ENCODE peak calls at places on chromosome 21, in four cellular contexts. Z, I, G and T are unnamed samples.
A peak's percentile ranks its signal among the peaks of the same experiment; 100 is the strongest.

GRCh38 chr21:44958471-44959191 is 18.8 kb downstream of the SLX9 start:
- DNase-seq in Z (no peak), I (peak; percentile 61), G (no peak), T (peak; percentile 51)

GRCh38 chr21:46027855-46028493 is 46.4 kb downstream of the COL6A1 start:
- DNase-seq in Z (no peak), I (no peak), G (no peak), T (peak; percentile 93)

GRCh38 chr21:28142692-28143091 is 850.0 kb downstream of the LTN1 start:
- DNase-seq in Z (peak; percentile 53), I (no peak), G (no peak), T (peak; percentile 70)

GRCh38 chr21:45871616-45872236 is 109.8 kb upstream of the COL6A1 start:
- DNase-seq in Z (no peak), I (no peak), G (no peak), T (no peak)

GRCh38 chr21:15132781-15133180 is 68.0 kb upstream of the NRIP1 start:
- DNase-seq in Z (no peak), I (no peak), G (no peak), T (no peak)

GRCh38 chr21:31571879-31572278 is 87.6 kb upstream of the SOD1 start:
- DNase-seq in Z (no peak), I (no peak), G (peak; percentile 87), T (no peak)

GRCh38 chr21:38477241-38477640 is 21.0 kb downstream of the ERG start:
- DNase-seq in Z (no peak), I (no peak), G (peak; percentile 14), T (peak; percentile 95)

GRCh38 chr21:40349591-40349990 is 482.4 kb downstream of the PCP4 start:
- DNase-seq in Z (no peak), I (no peak), G (no peak), T (no peak)

GRCh38 chr21:41426656-41427311 is 745 bp downstream of the MX1 start:
- DNase-seq in Z (no peak), I (no peak), G (no peak), T (no peak)

DNA sequence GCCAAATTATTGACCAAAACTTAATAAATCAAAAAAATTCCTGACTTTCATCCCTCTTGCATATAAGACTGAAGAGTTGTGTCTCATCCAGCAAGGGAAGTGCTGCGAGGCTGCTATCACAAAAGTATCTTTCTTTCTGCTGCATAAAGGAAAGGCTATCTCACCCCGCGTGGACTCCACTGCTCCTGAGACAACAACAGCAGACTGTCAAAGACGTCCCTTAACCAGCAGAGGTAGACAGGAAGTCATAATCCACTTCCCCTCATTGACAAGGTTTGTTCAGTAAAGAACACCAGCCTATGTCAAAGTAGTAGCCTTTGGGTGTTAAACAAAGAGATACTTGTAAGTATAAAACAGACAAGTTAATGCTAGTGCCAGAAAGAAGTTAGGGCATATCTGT is 29.4 kb downstream of the VPS26C start:
- DNase-seq in Z (no peak), I (no peak), G (no peak), T (no peak)
- H3K9ac ChIP-seq in Z (no peak overlapping the region), I (no peak overlapping the region), G (no peak overlapping the region), T (no peak overlapping the region)

GRCh38 chr21:43209575-43210453 is 41.0 kb downstream of the CRYAA start:
- DNase-seq in Z (no peak), I (no peak), G (no peak), T (peak; percentile 88)
- H3K4me2 ChIP-seq in Z (no peak overlapping the region), I (no peak overlapping the region), G (no peak overlapping the region), T (no peak overlapping the region)

GRCh38 chr21:26096494-26096893 is 74.1 kb downstream of the APP start:
- DNase-seq in Z (no peak), I (no peak), G (no peak), T (no peak)
- H3K4me1 ChIP-seq in Z (peaks cover 23% of the 10 kb centered on the region), I (peaks cover 3% of the 10 kb centered on the region), G (no peaks in the 10 kb centered on the region), T (no peaks in the 10 kb centered on the region)

GRCh38 chr21:35222021-35222420 is 172.9 kb upstream of the RUNX1 start:
- DNase-seq in Z (no peak), I (no peak), G (peak; percentile 47), T (no peak)
- H3K9ac ChIP-seq in Z (no peak overlapping the region), I (no peak overlapping the region), G (no peak overlapping the region), T (no peak overlapping the region)

GRCh38 chr21:16829532-16829931 is 683.3 kb upstream of the CXADR start:
- DNase-seq in Z (no peak), I (no peak), G (no peak), T (no peak)
- H3K4me2 ChIP-seq in Z (no peak overlapping the region), I (no peak overlapping the region), G (no peak overlapping the region), T (no peak overlapping the region)

DNA sequence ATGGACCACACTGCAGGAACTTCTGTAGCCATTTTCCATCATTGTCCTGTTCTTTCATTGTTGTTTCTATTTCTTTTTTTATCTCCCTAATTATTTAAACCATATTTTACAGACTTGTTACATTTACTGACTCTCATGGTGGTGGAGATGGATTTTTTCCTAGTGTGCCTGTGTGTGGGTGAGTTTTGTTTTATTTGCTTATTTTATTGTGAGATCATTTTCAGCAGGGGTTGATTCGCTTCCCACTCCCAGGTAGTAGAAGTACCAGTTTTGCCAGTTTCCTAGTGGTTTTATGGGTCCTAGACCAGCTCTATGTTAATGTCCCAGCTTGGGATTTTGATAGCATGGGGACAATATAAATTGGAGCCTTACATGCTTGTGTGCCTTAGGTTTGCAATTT is 80.0 kb upstream of the BACH1 start:
- DNase-seq in Z (no peak), I (no peak), G (no peak), T (no peak)
- H3K4me1 ChIP-seq in Z (peaks cover 14% of the 10 kb centered on the region), I (no peaks in the 10 kb centered on the region), G (no peaks in the 10 kb centered on the region), T (no peaks in the 10 kb centered on the region)

GRCh38 chr21:26064506-26064905 is 106.1 kb downstream of the APP start:
- DNase-seq in Z (no peak), I (no peak), G (no peak), T (no peak)

GRCh38 chr21:26070822-26071425 is 99.6 kb downstream of the APP start:
- DNase-seq in Z (no peak), I (no peak), G (no peak), T (peak; percentile 55)

GRCh38 chr21:26068776-26069175 is 101.8 kb downstream of the APP start:
- DNase-seq in Z (no peak), I (no peak), G (no peak), T (no peak)

GRCh38 chr21:26070121-26070520 is 100.4 kb downstream of the APP start:
- DNase-seq in Z (no peak), I (no peak), G (no peak), T (no peak)

GRCh38 chr21:26067836-26068401 is 102.7 kb downstream of the APP start:
- DNase-seq in Z (no peak), I (no peak), G (no peak), T (no peak)
- H3K9ac ChIP-seq in Z (no peak overlapping the region), I (no peak overlapping the region), G (no peak overlapping the region), T (no peak overlapping the region)